ENCODE peak calls at places on chromosomes 5 and 9, in nine cellular contexts. O is coronary artery, Q is heart right ventricle, C is testis, N is cardiac fibroblast, S is stomach, U is AG04449, Z is lower leg skin, D is HL-60. T is an unnamed sample.
A peak's percentile ranks its signal among the peaks of the same experiment; 100 is the strongest.

GRCh38 chr9:99000480-99001395 is 57.0 kb downstream of the COL15A1 start:
- DNase-seq in S (peak; percentile 52), N (peak; percentile 84), U (no peak), D (peak; percentile 76), Q (peak; percentile 47), C (peak; percentile 66), Z (peak; percentile 51), O (no peak), T (peak; percentile 65)

GRCh38 chr5:76403713-76403962 is 553 bp downstream of the IQGAP2 start:
- DNase-seq in Z (no peak), S (no peak), N (peak; percentile 2), U (no peak), O (no peak), D (no peak), Q (peak; percentile 23), C (no peak), T (peak; percentile 45)

GRCh38 chr5:94810281-94810680 is 191.8 kb downstream of the SLF1 start:
- DNase-seq in D (no peak), S (no peak), N (no peak), O (no peak), C (no peak), U (no peak), Q (no peak), Z (no peak), T (no peak)

GRCh38 chr9:136686794-136687711 is at the start of gene AGPAT2:
- DNase-seq in O (no peak), D (peak; percentile 74), Q (peak; percentile 88), N (peak; percentile 53), Z (peak; percentile 51), U (no peak), C (peak; percentile 73), S (peak; percentile 90), T (peak; percentile 82)

GRCh38 chr9:22307013-22307711 is 139.5 kb upstream of the DMRTA1 start:
- DNase-seq in S (peak; percentile 29), N (peak; percentile 70), O (no peak), U (peak; percentile 7), C (peak; percentile 45), D (no peak), Z (no peak), Q (no peak), T (peak; percentile 27)

GRCh38 chr5:67173959-67174358 is 22.6 kb downstream of the CD180 start:
- DNase-seq in C (no peak), Q (no peak), O (no peak), N (no peak), U (no peak), D (no peak), S (no peak), Z (no peak), T (no peak)

GRCh38 chr5:77636423-77637169 is 1.9 kb downstream of the OTP start:
- DNase-seq in S (no peak), D (no peak), C (no peak), U (no peak), N (no peak), Q (no peak), O (no peak), Z (no peak), T (no peak)

GRCh38 chr5:10624244-10624643 is 60.4 kb downstream of the ANKRD33B start:
- DNase-seq in D (no peak), Z (no peak), N (no peak), S (no peak), U (no peak), Q (no peak), O (no peak), C (no peak), T (peak; percentile 3)

GRCh38 chr5:79474416-79475173 is 39.3 kb downstream of the HOMER1 start:
- DNase-seq in U (no peak), Q (no peak), O (no peak), N (no peak), D (no peak), Z (no peak), S (no peak), C (no peak), T (no peak)

GRCh38 chr5:132428811-132429440 is 59.4 kb downstream of the SLC22A5 start:
- DNase-seq in Z (no peak), Q (no peak), D (no peak), C (no peak), O (no peak), S (no peak), U (no peak), N (peak; percentile 55), T (no peak)

GRCh38 chr9:34197756-34198711 is 19.2 kb downstream of the UBAP1 start:
- DNase-seq in Z (no peak), C (no peak), Q (no peak), U (no peak), O (no peak), S (peak; percentile 45), N (no peak), D (no peak), T (peak; percentile 41)

GRCh38 chr9:18331808-18332209 is 142.1 kb upstream of the ADAMTSL1 start:
- DNase-seq in Q (no peak), U (no peak), D (no peak), S (no peak), C (no peak), N (peak; percentile 56), Z (no peak), O (no peak), T (no peak)

GRCh38 chr9:124197177-124198095 is 60.3 kb upstream of the NEK6 start:
- DNase-seq in U (no peak), C (peak; percentile 20), Z (no peak), S (peak; percentile 5), O (peak; percentile 59), N (no peak), D (peak; percentile 87), Q (no peak), T (peak; percentile 23)
- TF ChIP-seq CTCF in U (no peak), C (no peak), Z (no peak), S (no peak), O (no peak), N (no peak), D (no peak), Q (no peak), T (no peak)

DNA sequence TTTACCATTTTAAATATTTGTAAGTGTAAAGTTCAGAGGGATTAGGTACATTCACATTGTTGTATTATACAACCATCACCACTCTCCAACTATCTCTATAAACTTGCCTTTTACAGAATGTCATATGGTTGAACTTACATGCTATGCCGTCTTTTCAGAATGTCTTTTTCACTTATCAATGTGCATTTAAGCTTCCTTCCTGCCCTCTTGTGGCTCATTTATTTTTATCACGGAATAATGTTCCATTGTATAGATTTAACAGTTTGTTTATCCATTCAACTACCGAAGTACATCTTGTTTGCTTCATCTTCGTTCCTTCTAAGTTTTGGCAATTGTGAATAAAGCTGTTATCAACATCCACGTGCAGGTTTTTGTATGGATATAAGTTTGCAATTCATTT is 133.3 kb upstream of the C6 start:
- DNase-seq in U (no peak), C (no peak), Q (no peak), N (peak; percentile 59), Z (no peak), S (no peak), D (no peak), O (no peak), T (no peak)
- TF ChIP-seq CTCF in U (no peak), C (no peak), Q (no peak), N (no peak), Z (no peak), S (no peak), D (no peak), O (no peak), T (peak; percentile 24)

DNA sequence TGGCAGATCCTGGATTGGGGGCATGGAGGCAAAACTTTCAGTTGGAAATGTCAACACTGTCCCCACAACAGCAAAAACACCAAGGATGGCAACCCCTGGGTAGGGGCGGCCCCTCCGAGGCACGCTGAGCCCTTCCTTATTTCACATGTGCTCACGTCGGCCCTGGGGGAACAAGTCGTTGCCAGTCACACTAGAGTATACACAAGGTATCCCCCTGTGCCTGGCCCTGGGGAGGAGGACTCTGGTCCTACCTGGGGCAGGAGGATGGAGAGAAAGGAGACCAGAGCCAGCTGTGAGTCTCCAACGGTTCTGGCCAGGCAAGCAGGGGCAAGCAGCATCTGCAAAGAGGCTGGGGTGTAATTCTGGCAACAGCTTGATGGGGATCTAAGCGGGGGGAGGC is 126.9 kb upstream of the FOXD4L5 start:
- DNase-seq in D (no peak), N (no peak), U (no peak), Z (no peak), Q (no peak), C (no peak), O (no peak), S (no peak), T (no peak)
- TF ChIP-seq CTCF in D (no peak), N (no peak), U (no peak), Z (no peak), Q (no peak), C (no peak), O (no peak), S (no peak), T (no peak)

GRCh38 chr5:159951387-159951786 is 35.1 kb downstream of the ADRA1B start:
- DNase-seq in Q (no peak), O (no peak), N (no peak), Z (no peak), U (no peak), C (no peak), D (no peak), S (no peak), T (no peak)
- TF ChIP-seq CTCF in Q (no peak), O (no peak), N (peak; percentile 39), Z (no peak), U (peak; percentile 30), C (no peak), D (peak; percentile 9), S (no peak), T (no peak)

DNA sequence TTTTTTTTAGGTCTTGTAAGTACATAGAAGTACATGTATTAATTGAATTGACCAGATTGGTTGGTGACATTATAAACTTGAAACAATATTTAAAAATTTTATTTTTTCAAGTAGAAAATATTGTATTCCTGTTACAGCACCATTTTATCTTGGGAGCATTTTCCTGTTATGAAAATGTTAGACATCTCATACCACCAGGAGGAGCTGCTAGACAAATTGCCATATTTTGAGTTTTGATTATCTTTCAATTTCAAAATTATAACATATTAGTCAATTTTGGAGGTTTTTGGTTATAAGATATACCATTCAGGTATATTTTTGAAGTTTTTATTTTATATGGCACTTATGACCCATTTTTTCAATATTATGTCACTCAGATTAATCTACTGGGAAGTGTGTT is 84.4 kb downstream of the CNTLN start:
- DNase-seq in Q (no peak), S (no peak), N (peak; percentile 28), C (no peak), U (no peak), O (no peak), D (no peak), Z (no peak), T (no peak)
- TF ChIP-seq CTCF in Q (no peak), S (no peak), N (peak; percentile 46), C (peak; percentile 3), U (peak; percentile 21), O (no peak), D (no peak), Z (no peak), T (no peak)